ENCODE peak calls at places on chromosomes 16 and 17, in seven cellular contexts. One of them, this sample, is unnamed.

GRCh38 chr16:85164838-85165516 is 52.7 kb upstream of the CIBAR2 start:
- DNase-seq in fibroblast of the aortic adventitia: no peak
- DNase-seq in AG09319: no peak
- DNase-seq in pons: no peak
- DNase-seq in activated CD8-positive, alpha-beta memory T cell treated with anti-CD3 and anti-CD28 coated beads for 4 hours: no peak
- DNase-seq in neural crest cell: no peak
- DNase-seq in HCEC 1CT: no peak
- DNase-seq in this sample: no peak

GRCh38 chr17:45973099-45973838 is 25.8 kb upstream of the STH start:
- DNase-seq in fibroblast of the aortic adventitia: no peak
- DNase-seq in HCEC 1CT: no peak
- DNase-seq in AG09319: no peak
- DNase-seq in activated CD8-positive, alpha-beta memory T cell treated with anti-CD3 and anti-CD28 coated beads for 4 hours: no peak
- DNase-seq in neural crest cell: no peak
- DNase-seq in pons: no peak
- DNase-seq in this sample: no peak

GRCh38 chr17:51912939-51913338 is 245.6 kb downstream of the CA10 start:
- DNase-seq in activated CD8-positive, alpha-beta memory T cell treated with anti-CD3 and anti-CD28 coated beads for 4 hours: no peak
- DNase-seq in HCEC 1CT: no peak
- DNase-seq in pons: no peak
- DNase-seq in neural crest cell: no peak
- DNase-seq in fibroblast of the aortic adventitia: no peak
- DNase-seq in AG09319: no peak
- DNase-seq in this sample: no peak

GRCh38 chr16:16928532-16929101 is 542.1 kb downstream of the XYLT1 start:
- DNase-seq in fibroblast of the aortic adventitia: no peak
- DNase-seq in HCEC 1CT: no peak
- DNase-seq in AG09319: no peak
- DNase-seq in activated CD8-positive, alpha-beta memory T cell treated with anti-CD3 and anti-CD28 coated beads for 4 hours: no peak
- DNase-seq in pons: no peak
- DNase-seq in neural crest cell: no peak
- DNase-seq in this sample: no peak

GRCh38 chr16:53498984-53499383 is 4.0 kb downstream of the AKTIP start:
- DNase-seq in fibroblast of the aortic adventitia: no peak
- DNase-seq in HCEC 1CT: no peak
- DNase-seq in pons: no peak
- DNase-seq in AG09319: no peak
- DNase-seq in neural crest cell: no peak
- DNase-seq in activated CD8-positive, alpha-beta memory T cell treated with anti-CD3 and anti-CD28 coated beads for 4 hours: no peak
- DNase-seq in this sample: no peak

GRCh38 chr17:44777394-44778348 is 18.9 kb downstream of the ADAM11 start:
- DNase-seq in pons: no peak
- DNase-seq in neural crest cell: no peak
- DNase-seq in fibroblast of the aortic adventitia: no peak
- DNase-seq in HCEC 1CT: no peak
- DNase-seq in activated CD8-positive, alpha-beta memory T cell treated with anti-CD3 and anti-CD28 coated beads for 4 hours: no peak
- DNase-seq in AG09319: no peak
- DNase-seq in this sample: no peak

GRCh38 chr16:55811811-55812210 is 21.1 kb downstream of the CES1 start:
- DNase-seq in fibroblast of the aortic adventitia: no peak
- DNase-seq in HCEC 1CT: no peak
- DNase-seq in activated CD8-positive, alpha-beta memory T cell treated with anti-CD3 and anti-CD28 coated beads for 4 hours: no peak
- DNase-seq in pons: no peak
- DNase-seq in neural crest cell: no peak
- DNase-seq in AG09319: no peak
- DNase-seq in this sample: no peak

GRCh38 chr17:76554131-76554530 is 14.3 kb downstream of the PRCD start:
- DNase-seq in AG09319: no peak
- DNase-seq in HCEC 1CT: no peak
- DNase-seq in fibroblast of the aortic adventitia: no peak
- DNase-seq in pons: peak
- DNase-seq in neural crest cell: no peak
- DNase-seq in activated CD8-positive, alpha-beta memory T cell treated with anti-CD3 and anti-CD28 coated beads for 4 hours: no peak
- DNase-seq in this sample: no peak

GRCh38 chr17:54900457-54901229 is at the start of gene TOM1L1:
- DNase-seq in activated CD8-positive, alpha-beta memory T cell treated with anti-CD3 and anti-CD28 coated beads for 4 hours: no peak
- DNase-seq in AG09319: no peak
- DNase-seq in fibroblast of the aortic adventitia: peak
- DNase-seq in neural crest cell: peak
- DNase-seq in pons: no peak
- DNase-seq in HCEC 1CT: peak
- DNase-seq in this sample: peak

GRCh38 chr17:31068291-31068690 is 26.5 kb upstream of the NF1 start:
- DNase-seq in HCEC 1CT: peak
- DNase-seq in activated CD8-positive, alpha-beta memory T cell treated with anti-CD3 and anti-CD28 coated beads for 4 hours: no peak
- DNase-seq in AG09319: no peak
- DNase-seq in pons: peak
- DNase-seq in neural crest cell: peak
- DNase-seq in fibroblast of the aortic adventitia: no peak
- DNase-seq in this sample: no peak

GRCh38 chr16:87432330-87432915 is 40.3 kb downstream of the MAP1LC3B start:
- DNase-seq in HCEC 1CT: no peak
- DNase-seq in AG09319: no peak
- DNase-seq in neural crest cell: no peak
- DNase-seq in activated CD8-positive, alpha-beta memory T cell treated with anti-CD3 and anti-CD28 coated beads for 4 hours: no peak
- DNase-seq in fibroblast of the aortic adventitia: no peak
- DNase-seq in pons: no peak
- DNase-seq in this sample: no peak

GRCh38 chr17:64694207-64694606 is 32.1 kb upstream of the SMURF2 start:
- DNase-seq in pons: peak
- DNase-seq in neural crest cell: no peak
- DNase-seq in fibroblast of the aortic adventitia: peak
- DNase-seq in HCEC 1CT: peak
- DNase-seq in activated CD8-positive, alpha-beta memory T cell treated with anti-CD3 and anti-CD28 coated beads for 4 hours: no peak
- DNase-seq in AG09319: no peak
- DNase-seq in this sample: no peak

GRCh38 chr17:44439168-44439567 is 49.7 kb upstream of the ITGA2B start:
- DNase-seq in activated CD8-positive, alpha-beta memory T cell treated with anti-CD3 and anti-CD28 coated beads for 4 hours: no peak
- DNase-seq in HCEC 1CT: no peak
- DNase-seq in pons: no peak
- DNase-seq in neural crest cell: no peak
- DNase-seq in AG09319: no peak
- DNase-seq in fibroblast of the aortic adventitia: no peak
- DNase-seq in this sample: no peak

GRCh38 chr17:39525801-39526506 is 64.7 kb downstream of the CDK12 start:
- DNase-seq in AG09319: no peak
- DNase-seq in pons: peak
- DNase-seq in fibroblast of the aortic adventitia: no peak
- DNase-seq in activated CD8-positive, alpha-beta memory T cell treated with anti-CD3 and anti-CD28 coated beads for 4 hours: no peak
- DNase-seq in HCEC 1CT: no peak
- DNase-seq in neural crest cell: no peak
- DNase-seq in this sample: no peak

GRCh38 chr17:35293151-35293837 is 50.4 kb downstream of the SLFN5 start:
- DNase-seq in neural crest cell: no peak
- DNase-seq in activated CD8-positive, alpha-beta memory T cell treated with anti-CD3 and anti-CD28 coated beads for 4 hours: no peak
- DNase-seq in HCEC 1CT: no peak
- DNase-seq in AG09319: no peak
- DNase-seq in fibroblast of the aortic adventitia: peak
- DNase-seq in pons: no peak
- DNase-seq in this sample: peak

GRCh38 chr17:39666601-39667261 is 1.5 kb upstream of the PNMT start:
- DNase-seq in pons: peak
- DNase-seq in fibroblast of the aortic adventitia: no peak
- DNase-seq in AG09319: no peak
- DNase-seq in neural crest cell: no peak
- DNase-seq in activated CD8-positive, alpha-beta memory T cell treated with anti-CD3 and anti-CD28 coated beads for 4 hours: no peak
- DNase-seq in HCEC 1CT: no peak
- DNase-seq in this sample: no peak

GRCh38 chr17:73592531-73592961 is 51.7 kb downstream of the SDK2 start:
- DNase-seq in HCEC 1CT: no peak
- DNase-seq in neural crest cell: no peak
- DNase-seq in pons: no peak
- DNase-seq in AG09319: no peak
- DNase-seq in activated CD8-positive, alpha-beta memory T cell treated with anti-CD3 and anti-CD28 coated beads for 4 hours: no peak
- DNase-seq in fibroblast of the aortic adventitia: no peak
- DNase-seq in this sample: no peak

GRCh38 chr16:22206847-22207714 is 1.0 kb downstream of the EEF2K start:
- DNase-seq in neural crest cell: no peak
- DNase-seq in HCEC 1CT: peak
- DNase-seq in fibroblast of the aortic adventitia: peak
- DNase-seq in activated CD8-positive, alpha-beta memory T cell treated with anti-CD3 and anti-CD28 coated beads for 4 hours: peak
- DNase-seq in pons: peak
- DNase-seq in AG09319: no peak
- DNase-seq in this sample: no peak

GRCh38 chr16:17557480-17557879 is 86.7 kb upstream of the XYLT1 start:
- DNase-seq in neural crest cell: no peak
- DNase-seq in fibroblast of the aortic adventitia: no peak
- DNase-seq in AG09319: no peak
- DNase-seq in activated CD8-positive, alpha-beta memory T cell treated with anti-CD3 and anti-CD28 coated beads for 4 hours: no peak
- DNase-seq in pons: no peak
- DNase-seq in HCEC 1CT: no peak
- DNase-seq in this sample: no peak

GRCh38 chr16:31452631-31453106 is 6.6 kb upstream of the ARMC5 start:
- DNase-seq in activated CD8-positive, alpha-beta memory T cell treated with anti-CD3 and anti-CD28 coated beads for 4 hours: no peak
- DNase-seq in AG09319: peak
- DNase-seq in HCEC 1CT: peak
- DNase-seq in pons: peak
- DNase-seq in fibroblast of the aortic adventitia: peak
- DNase-seq in neural crest cell: no peak
- DNase-seq in this sample: peak

GRCh38 chr16:6019490-6019991 is 921.9 kb upstream of the EEF2KMT start:
- DNase-seq in pons: no peak
- DNase-seq in activated CD8-positive, alpha-beta memory T cell treated with anti-CD3 and anti-CD28 coated beads for 4 hours: no peak
- DNase-seq in fibroblast of the aortic adventitia: no peak
- DNase-seq in neural crest cell: peak
- DNase-seq in HCEC 1CT: no peak
- DNase-seq in AG09319: no peak
- DNase-seq in this sample: no peak

GRCh38 chr17:31147507-31148202 is 52.9 kb downstream of the NF1 start:
- DNase-seq in AG09319: no peak
- DNase-seq in fibroblast of the aortic adventitia: no peak
- DNase-seq in activated CD8-positive, alpha-beta memory T cell treated with anti-CD3 and anti-CD28 coated beads for 4 hours: no peak
- DNase-seq in HCEC 1CT: no peak
- DNase-seq in neural crest cell: no peak
- DNase-seq in pons: no peak
- DNase-seq in this sample: no peak

GRCh38 chr17:41935641-41936040 is 5.2 kb downstream of the ODAD4 start:
- DNase-seq in activated CD8-positive, alpha-beta memory T cell treated with anti-CD3 and anti-CD28 coated beads for 4 hours: no peak
- DNase-seq in fibroblast of the aortic adventitia: no peak
- DNase-seq in neural crest cell: no peak
- DNase-seq in AG09319: no peak
- DNase-seq in pons: no peak
- DNase-seq in HCEC 1CT: no peak
- DNase-seq in this sample: no peak

This sample was measured in amniotic stem cell.